ENCODE peak calls at places on chromosomes 7 and 10, in six cellular contexts. W is activated gamma-delta T cell treated with Interleukin-2 at 50 U/mL for 16 hours; M is H9; P is naive thymus-derived CD8-positive, alpha-beta T cell; B is neural progenitor cell; A is stimulated activated naive CD8-positive, alpha-beta T cell treated with anti-CD3 and anti-CD28 coated beads, Interleukin-15, Interleukin-2, amounts not matched to agents 100 U/mL and 50 U/mL, for 24 hours. H is an unnamed sample.
A peak's percentile ranks its signal among the peaks of the same experiment; 100 is the strongest.

GRCh38 chr7:122638459-122638858 is 60.5 kb downstream of the RNF133 start:
- DNase-seq in W (no peak), M (no peak), P (no peak), B (no peak), A (no peak), H (no peak)

GRCh38 chr10:97854735-97855134 is 5.1 kb downstream of the GOLGA7B start:
- DNase-seq in W (no peak), M (no peak), P (no peak), B (no peak), A (no peak), H (no peak)

GRCh38 chr7:22563621-22564241 is 63.7 kb upstream of the STEAP1B start:
- DNase-seq in W (no peak), M (no peak), P (no peak), B (peak; percentile 36), A (peak; percentile 21), H (peak; percentile 59)

GRCh38 chr10:19654576-19654975 is 161.7 kb upstream of the PLXDC2 start:
- DNase-seq in W (no peak), M (no peak), P (no peak), B (no peak), A (no peak), H (no peak)

GRCh38 chr10:118237930-118238329 is 104.2 kb downstream of the FAM204A start:
- DNase-seq in W (no peak), M (no peak), P (no peak), B (no peak), A (no peak), H (no peak)

GRCh38 chr7:46786221-46786951 is 795.5 kb downstream of the TNS3 start:
- DNase-seq in W (no peak), M (no peak), P (no peak), B (no peak), A (no peak), H (no peak)

GRCh38 chr10:127012769-127013152 is 107.5 kb downstream of the DOCK1 start:
- DNase-seq in W (no peak), M (no peak), P (no peak), B (no peak), A (no peak), H (peak; percentile 73)

GRCh38 chr10:133608855-133609254 is 17.7 kb downstream of the FRG2B start:
- DNase-seq in W (no peak), M (no peak), P (peak; percentile 29), B (no peak), A (no peak), H (no peak)

GRCh38 chr10:22550732-22551131 is 163.6 kb downstream of the PIP4K2A start:
- DNase-seq in W (peak; percentile 76), M (peak; percentile 71), P (peak; percentile 74), B (peak; percentile 61), A (peak; percentile 78), H (no peak)

GRCh38 chr7:98267305-98267704 is 14.2 kb upstream of the BRI3 start:
- DNase-seq in W (no peak), M (no peak), P (no peak), B (no peak), A (no peak), H (no peak)

GRCh38 chr7:14846405-14846804 is 56.1 kb downstream of the DGKB start:
- DNase-seq in W (no peak), M (no peak), P (no peak), B (no peak), A (no peak), H (no peak)

GRCh38 chr7:51123322-51124021 is 193.1 kb downstream of the COBL start:
- DNase-seq in W (peak; percentile 11), M (no peak), P (no peak), B (no peak), A (peak; percentile 65), H (peak; percentile 59)

GRCh38 chr7:47803029-47803428 is 145.2 kb downstream of the PKD1L1 start:
- DNase-seq in W (no peak), M (no peak), P (no peak), B (no peak), A (no peak), H (no peak)

GRCh38 chr10:112490543-112490942 is 43.5 kb downstream of the VTI1A start:
- DNase-seq in W (no peak), M (no peak), P (no peak), B (no peak), A (no peak), H (no peak)

GRCh38 chr10:18140957-18141888 is 999 bp downstream of the CACNB2 start:
- DNase-seq in W (no peak), M (peak; percentile 34), P (no peak), B (peak; percentile 13), A (no peak), H (no peak)